ENCODE peak calls at places on chromosomes 16 and 17, in four cellular contexts. L is lung, D is ascending aorta, O is A549. K is an unnamed sample. For H3K4me1, the result is how much of the 10 kb centered on the place peaks cover.

GRCh38 chr17:66302761-66303626 is 581 bp downstream of the PRKCA start:
- DNase-seq in L (peak), D (peak), O (peak), K (peak)

GRCh38 chr17:34579979-34580684 is 750 bp downstream of the TMEM132E start:
- DNase-seq in L (peak), D (no peak), O (peak), K (no peak)

GRCh38 chr17:81831563-81831956 is 1.5 kb downstream of the MCRIP1 start:
- DNase-seq in L (no peak), D (no peak), O (no peak), K (no peak)

GRCh38 chr16:66131156-66131807 is 235.2 kb upstream of the CDH5 start:
- DNase-seq in L (no peak), D (no peak), O (no peak), K (no peak)

GRCh38 chr16:75198135-75198600 is 8.8 kb downstream of the CTRB2 start:
- DNase-seq in L (no peak), D (no peak), O (no peak), K (no peak)

GRCh38 chr17:70171159-70171558 is 1.8 kb downstream of the KCNJ2 start:
- DNase-seq in L (no peak), D (no peak), O (no peak), K (peak)

GRCh38 chr17:13346996-13347762 is 254.6 kb downstream of the HS3ST3A1 start:
- DNase-seq in L (no peak), D (no peak), O (no peak), K (no peak)

GRCh38 chr17:2011421-2012371 is 13.4 kb downstream of the RTN4RL1 start:
- DNase-seq in L (peak), D (peak), O (no peak), K (no peak)

GRCh38 chr17:43694081-43694870 is 32.6 kb upstream of the MEOX1 start:
- DNase-seq in L (peak), D (peak), O (peak), K (peak)

GRCh38 chr16:11759997-11760396 is 17.3 kb upstream of the TXNDC11 start:
- DNase-seq in L (no peak), D (no peak), O (no peak), K (no peak)

GRCh38 chr17:63995626-63996025 is 2.5 kb upstream of the PRR29 start:
- DNase-seq in L (no peak), D (no peak), O (no peak), K (no peak)

GRCh38 chr16:49661465-49662187 is 194.3 kb downstream of the ZNF423 start:
- DNase-seq in L (no peak), D (no peak), O (no peak), K (no peak)

GRCh38 chr17:44546711-44547606 is 10.3 kb upstream of the FZD2 start:
- DNase-seq in L (no peak), D (no peak), O (peak), K (no peak)

GRCh38 chr16:70753228-70753627 is 47.7 kb downstream of the VAC14 start:
- DNase-seq in L (no peak), D (no peak), O (no peak), K (no peak)

GRCh38 chr17:63930951-63931575 is 1.1 kb downstream of the CD79B start:
- DNase-seq in L (peak), D (peak), O (no peak), K (peak)

GRCh38 chr16:85715169-85716015 is 26.6 kb upstream of the GINS2 start:
- DNase-seq in L (no peak), D (no peak), O (no peak), K (no peak)

DNA sequence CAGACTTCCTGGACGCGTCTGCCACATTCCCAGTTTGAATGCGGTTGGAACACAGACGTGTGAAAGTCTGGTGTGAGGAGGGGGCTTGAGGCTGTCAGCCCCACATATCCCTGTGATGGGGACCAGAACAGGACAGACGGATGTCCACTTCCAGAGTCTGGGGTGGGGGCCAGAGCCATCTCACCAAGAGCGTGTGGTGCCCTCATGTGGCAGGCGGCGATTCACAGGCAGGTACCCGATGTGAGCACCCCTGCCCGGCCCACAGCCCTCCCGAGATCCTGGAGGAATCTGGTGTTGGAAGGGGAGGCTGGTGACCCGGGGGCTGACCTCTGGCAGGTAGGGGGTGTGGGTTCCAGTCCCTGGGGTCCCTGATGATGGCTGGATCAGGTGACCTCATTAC is 51.5 kb downstream of the ENGASE start:
- DNase-seq in L (no peak), D (no peak), O (no peak), K (no peak)
- TF ChIP-seq CTCF in L (no peak), D (no peak), O (peak), K (no peak)

DNA sequence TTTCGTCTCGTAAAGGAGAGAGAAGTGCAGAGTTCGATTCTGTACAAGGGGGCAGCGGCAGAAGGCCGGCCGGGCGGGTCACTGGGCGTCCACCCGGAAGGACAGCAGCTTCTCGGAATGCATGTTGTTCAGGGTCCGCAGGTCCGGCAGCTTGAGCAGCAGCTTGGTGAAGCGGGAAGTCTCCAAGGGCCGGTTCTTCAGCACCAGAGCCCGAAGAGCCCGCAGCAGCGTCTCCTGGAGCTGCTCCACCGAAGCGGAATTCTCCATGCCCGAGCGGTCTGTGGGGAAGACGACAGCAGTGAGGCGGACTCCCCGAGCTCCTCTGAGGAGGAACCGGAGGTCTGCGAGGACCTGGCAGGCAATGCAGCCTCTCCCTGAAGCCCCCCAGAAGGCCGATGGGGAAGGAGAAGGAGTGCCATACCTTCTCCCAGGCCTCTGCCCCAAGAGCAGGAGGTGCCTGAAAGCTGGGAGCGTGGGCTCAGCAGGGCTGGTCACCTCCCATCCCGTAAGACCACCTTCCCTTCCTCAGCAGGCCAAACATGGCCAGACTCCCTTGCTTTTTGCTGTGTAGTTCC is 7.3 kb downstream of the NR1D1 start:
- DNase-seq in L (no peak), D (no peak), O (no peak), K (no peak)
- H3K27ac ChIP-seq in L (peak), D (peak), O (no peak), K (peak)

GRCh38 chr17:39703913-39704312 is 4.0 kb downstream of the ERBB2 start:
- DNase-seq in L (no peak), D (no peak), O (no peak), K (no peak)

GRCh38 chr17:39706921-39707337 is 7.1 kb downstream of the ERBB2 start:
- DNase-seq in L (no peak), D (no peak), O (no peak), K (peak)

GRCh38 chr17:39704821-39705551 is 5.1 kb downstream of the ERBB2 start:
- DNase-seq in L (no peak), D (peak), O (peak), K (no peak)

GRCh38 chr17:39706383-39706782 is 6.5 kb downstream of the ERBB2 start:
- DNase-seq in L (no peak), D (no peak), O (no peak), K (no peak)

GRCh38 chr17:39705786-39706348 is 6.0 kb downstream of the ERBB2 start:
- DNase-seq in L (peak), D (no peak), O (no peak), K (peak)
- H3K4me1 ChIP-seq in L (under half), D (under half), O (half or more), K (under half)

GRCh38 chr17:68511254-68511670 is 968 bp upstream of the PRKAR1A start:
- DNase-seq in L (peak), D (peak), O (peak), K (peak)
- TF ChIP-seq CTCF in L (no peak), D (no peak), O (no peak), K (no peak)

DNA sequence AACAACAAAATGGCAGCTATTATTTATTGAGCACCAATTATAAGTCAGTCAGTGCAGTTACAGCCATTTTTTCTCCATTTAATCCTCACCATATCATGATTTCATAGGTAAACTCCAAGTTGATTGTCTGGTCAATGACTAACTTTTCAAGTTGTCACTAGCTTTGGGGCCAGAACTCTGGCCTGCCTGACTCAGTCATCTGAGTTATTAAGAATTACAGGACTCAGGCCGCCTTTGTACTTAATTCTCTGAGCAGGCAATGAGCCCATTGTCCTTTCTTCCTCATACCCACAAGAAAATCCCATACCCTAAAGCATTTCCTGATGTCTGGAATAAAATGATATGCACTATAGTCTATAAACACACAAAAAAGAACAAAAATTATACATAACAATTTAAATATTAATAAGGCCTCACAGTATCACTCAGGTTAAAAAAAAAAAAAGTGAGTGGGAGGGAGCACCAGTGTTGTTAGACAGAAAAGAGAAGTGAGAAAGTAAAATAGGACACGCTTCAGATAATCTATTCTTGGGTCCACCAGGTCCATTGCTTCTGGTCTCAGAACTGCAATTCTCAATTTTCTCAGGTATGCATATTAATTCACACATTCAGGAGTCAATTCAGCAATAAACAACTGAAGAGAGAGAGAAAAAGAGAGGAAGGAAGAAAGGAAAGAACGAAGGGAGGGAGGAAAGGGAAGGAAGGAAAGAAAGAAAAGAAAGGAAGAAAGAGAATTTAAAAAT is 70.2 kb downstream of the SPAG9 start:
- DNase-seq in L (no peak), D (no peak), O (no peak), K (no peak)
- H3K27ac ChIP-seq in L (no peak), D (no peak), O (no peak), K (no peak)

GRCh38 chr17:38885044-38885727 is 15.3 kb downstream of the LASP1 start:
- DNase-seq in L (no peak), D (no peak), O (no peak), K (no peak)
- H3K4me1 ChIP-seq in L (under half), D (under half), O (half or more), K (under half)

DNA sequence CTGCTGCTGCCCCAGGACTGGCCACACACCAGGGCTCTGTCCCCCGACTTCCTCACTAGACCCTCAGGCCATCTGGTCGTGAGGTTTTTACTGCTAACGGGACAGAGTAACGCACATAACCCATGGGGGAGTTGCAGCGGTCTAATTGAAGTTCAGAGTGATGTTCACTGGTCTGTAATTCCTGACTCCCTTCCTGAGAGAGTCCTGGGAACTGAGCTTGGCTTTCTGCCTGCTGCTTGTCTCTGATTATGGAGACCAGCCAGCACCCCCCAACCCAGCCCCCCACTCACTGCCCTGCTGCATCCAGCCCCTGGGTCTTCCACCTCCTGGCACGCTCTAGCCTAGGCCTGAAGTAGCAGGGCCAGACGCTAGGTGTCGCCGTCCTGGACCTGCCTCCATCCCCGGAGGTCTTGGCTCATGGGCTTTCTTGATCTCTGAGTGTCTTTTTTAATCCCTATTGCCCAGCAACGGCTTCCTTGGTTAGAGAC is 192.9 kb downstream of the CCDC182 start:
- DNase-seq in L (no peak), D (peak), O (no peak), K (no peak)
- TF ChIP-seq CTCF in L (no peak), D (peak), O (no peak), K (no peak)

DNA sequence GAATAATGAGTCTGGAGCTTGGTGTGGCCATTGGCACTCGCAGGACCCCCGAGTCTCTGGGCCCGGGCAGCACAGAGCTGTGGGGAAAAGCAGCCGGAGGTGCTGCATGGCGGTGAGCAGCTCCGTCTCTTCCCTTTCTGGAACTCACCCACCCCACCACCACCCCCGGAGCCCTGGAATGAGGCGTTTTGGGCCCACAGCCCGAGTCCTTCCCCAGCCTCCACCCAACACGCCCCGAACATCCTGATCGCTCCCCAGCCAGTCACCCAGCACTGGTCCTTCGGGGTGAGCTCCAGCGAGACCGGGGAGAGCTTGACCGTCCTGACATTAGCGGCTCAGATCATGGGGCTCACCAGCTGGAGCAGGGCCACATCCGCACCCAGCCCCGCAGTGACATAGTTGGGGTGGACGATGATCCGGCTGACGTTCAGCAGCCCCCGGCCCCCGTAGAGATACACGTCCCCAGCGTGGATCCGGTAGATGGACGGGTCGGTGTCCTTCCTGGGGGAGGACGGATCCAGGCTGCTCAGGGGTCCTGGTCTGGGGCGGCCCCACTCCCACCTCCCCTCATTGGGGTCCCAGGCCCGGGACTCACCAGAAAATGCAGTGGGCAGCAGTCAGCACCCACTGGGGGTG is 6.5 kb downstream of the TPSD1 start:
- DNase-seq in L (no peak), D (no peak), O (no peak), K (no peak)
- H3K27ac ChIP-seq in L (no peak), D (no peak), O (no peak), K (no peak)

K was measured in colonic mucosa.